ENCODE peak calls at places on chromosomes 4 and X, in ten cellular contexts. J is NCI-H146, H is dermis blood vessel endothelial cell, Z is GM06990, Y is NCI-H345, B is AG04450, I is GM04504, G is G401, O is frontal cortex, U is neural progenitor cell. X is an unnamed sample.

GRCh38 chr4:76023381-76023780 is at the start of gene CXCL10:
- DNase-seq in Y (no peak), U (no peak), G (no peak), O (no peak), H (peak), Z (no peak), B (no peak), I (no peak), J (no peak), X (no peak)

GRCh38 chr4:44448548-44449443 is at the start of gene KCTD8:
- DNase-seq in Z (peak), U (peak), J (peak), I (peak), O (peak), Y (peak), B (peak), G (peak), H (peak), X (peak)

GRCh38 chrX:14922437-14922836 is 49.2 kb downstream of the MOSPD2 start:
- DNase-seq in Y (no peak), U (no peak), J (no peak), Z (no peak), I (peak), G (no peak), H (peak), B (peak), O (no peak), X (no peak)

GRCh38 chr4:119103263-119103662 is 32.4 kb upstream of the MYOZ2 start:
- DNase-seq in J (no peak), B (peak), G (no peak), H (peak), Z (no peak), U (no peak), Y (no peak), I (peak), O (no peak), X (no peak)

GRCh38 chr4:88900432-88900831 is 156.6 kb downstream of the FAM13A start:
- DNase-seq in J (no peak), B (peak), I (no peak), H (no peak), U (no peak), Z (no peak), Y (no peak), O (no peak), G (no peak), X (no peak)

GRCh38 chr4:87849612-87850011 is 16.8 kb downstream of the MEPE start:
- DNase-seq in H (no peak), I (no peak), J (no peak), B (no peak), U (no peak), Y (no peak), Z (no peak), O (no peak), G (peak), X (no peak)

GRCh38 chr4:8772499-8773123 is 99.0 kb downstream of the HMX1 start:
- DNase-seq in U (no peak), O (no peak), J (no peak), B (no peak), H (no peak), I (no peak), Y (no peak), G (no peak), Z (no peak), X (no peak)

GRCh38 chrX:133776072-133776471 is 209.3 kb downstream of the GPC3 start:
- DNase-seq in Z (no peak), U (peak), G (peak), B (no peak), I (no peak), J (no peak), H (peak), Y (peak), O (no peak), X (no peak)

GRCh38 chrX:20522420-20522819 is 255.7 kb upstream of the RPS6KA3 start:
- DNase-seq in Z (no peak), H (no peak), J (no peak), U (no peak), O (no peak), B (no peak), G (no peak), I (no peak), Y (no peak), X (no peak)

GRCh38 chr4:144647095-144647959 is 1.4 kb downstream of the HHIP start:
- DNase-seq in B (no peak), H (peak), U (peak), O (no peak), Z (no peak), I (no peak), G (no peak), J (peak), Y (peak), X (no peak)

GRCh38 chr4:75995727-75996126 is 5.0 kb upstream of the SDAD1 start:
- DNase-seq in G (peak), J (peak), B (no peak), I (no peak), O (peak), Z (no peak), Y (peak), U (peak), H (peak), X (peak)

GRCh38 chr4:74410272-74410671 is 34.7 kb upstream of the AREG start:
- DNase-seq in I (no peak), Z (no peak), O (no peak), Y (no peak), B (no peak), U (no peak), H (no peak), J (no peak), G (no peak), X (no peak)

GRCh38 chr4:185346975-185347601 is 48.6 kb downstream of the LRP2BP start:
- DNase-seq in Y (no peak), I (peak), J (no peak), B (peak), O (no peak), G (no peak), U (no peak), Z (no peak), H (no peak), X (no peak)

GRCh38 chrX:154409222-154409871 is at the start of gene DNASE1L1:
- DNase-seq in U (peak), G (peak), J (no peak), Y (no peak), I (peak), Z (peak), B (peak), O (peak), H (peak), X (no peak)

GRCh38 chr4:6465985-6466384 is 6.4 kb downstream of the PPP2R2C start:
- DNase-seq in O (no peak), Z (no peak), I (no peak), J (no peak), U (no peak), Y (no peak), H (no peak), B (no peak), G (no peak), X (no peak)

GRCh38 chr4:100421356-100421978 is 96.4 kb downstream of the EMCN start:
- DNase-seq in J (no peak), Y (peak), G (peak), B (no peak), Z (no peak), U (peak), I (peak), H (peak), O (peak), X (no peak)

GRCh38 chr4:149910177-149910576 is 94.5 kb upstream of the IQCM start:
- DNase-seq in H (no peak), U (no peak), G (no peak), B (no peak), I (no peak), O (no peak), Z (no peak), J (no peak), Y (no peak), X (no peak)

GRCh38 chr4:172411180-172411579 is 598.0 kb downstream of the GALNTL6 start:
- DNase-seq in Y (no peak), H (no peak), O (no peak), G (no peak), J (no peak), Z (no peak), U (no peak), B (no peak), I (no peak), X (no peak)

GRCh38 chr4:6715704-6716017 is 313 bp upstream of the BLOC1S4 start:
- DNase-seq in B (no peak), Y (no peak), U (no peak), Z (no peak), I (no peak), G (no peak), O (no peak), J (no peak), H (no peak), X (no peak)

GRCh38 chr4:38371391-38371851 is 292.6 kb upstream of the KLF3 start:
- DNase-seq in Z (no peak), B (no peak), U (no peak), G (no peak), I (peak), Y (no peak), H (no peak), J (no peak), O (peak), X (no peak)

GRCh38 chr4:3375688-3376087 is 66.1 kb upstream of the HGFAC start:
- DNase-seq in O (no peak), Z (no peak), G (peak), B (peak), U (no peak), Y (peak), I (peak), H (peak), J (no peak), X (no peak)

GRCh38 chrX:97847885-97848679 is 964.4 kb downstream of the RPA4 start:
- DNase-seq in J (no peak), Y (no peak), B (no peak), G (no peak), H (no peak), U (no peak), Z (no peak), I (no peak), O (no peak), X (no peak)

GRCh38 chr4:47145630-47146029 is 114.3 kb downstream of the GABRB1 start:
- DNase-seq in B (peak), Y (no peak), G (no peak), U (no peak), H (peak), O (no peak), I (no peak), J (no peak), Z (peak), X (no peak)

GRCh38 chr4:15550491-15550890 is 80.8 kb downstream of the CC2D2A start:
- DNase-seq in U (no peak), Z (no peak), I (no peak), G (no peak), O (no peak), B (no peak), Y (no peak), H (no peak), J (no peak), X (no peak)

GRCh38 chrX:123399709-123400108 is 215.6 kb downstream of the GRIA3 start:
- DNase-seq in J (no peak), B (no peak), H (no peak), Y (no peak), Z (no peak), G (no peak), U (no peak), O (no peak), I (no peak), X (no peak)

X was measured in NT2/D1.